ENCODE peak calls at places on chromosomes 4 and X, in ten cellular contexts. C is mammary epithelial cell, F is upper lobe of right lung, Q is right lobe of liver, Z is A549, I is uterus, L is astrocyte of the spinal cord, A is fibroblast of lung, N is transverse colon, K is thoracic aorta. J is an unnamed sample.

GRCh38 chrX:21873063-21873785 is 17.4 kb downstream of the YY2 start:
- DNase-seq in C (no peak), F (no peak), Q (no peak), Z (no peak), I (no peak), L (no peak), A (peak; percentile 26), N (no peak), K (no peak), J (no peak)

GRCh38 chr4:127586922-127587571 is 45.7 kb upstream of the INTU start:
- DNase-seq in C (peak; percentile 45), F (no peak), Q (no peak), Z (peak; percentile 29), I (no peak), L (peak; percentile 36), A (peak; percentile 51), N (no peak), K (no peak), J (peak; percentile 31)

GRCh38 chr4:146245899-146246298 is 31.6 kb downstream of the REELD1 start:
- DNase-seq in C (no peak), F (no peak), Q (no peak), Z (no peak), I (no peak), L (no peak), A (peak; percentile 53), N (no peak), K (no peak), J (no peak)

GRCh38 chr4:116400480-116400879 is 684.9 kb downstream of the TRAM1L1 start:
- DNase-seq in C (no peak), F (no peak), Q (no peak), Z (no peak), I (no peak), L (peak; percentile 12), A (peak; percentile 39), N (no peak), K (no peak), J (no peak)

GRCh38 chr4:96073446-96073845 is 233.6 kb downstream of the PDHA2 start:
- DNase-seq in C (peak; percentile 66), F (no peak), Q (no peak), Z (no peak), I (no peak), L (peak; percentile 43), A (peak; percentile 69), N (no peak), K (no peak), J (no peak)

GRCh38 chrX:107025538-107025937 is 25.5 kb upstream of the MORC4 start:
- DNase-seq in C (peak; percentile 6), F (no peak), Q (no peak), Z (peak; percentile 25), I (no peak), L (peak; percentile 14), A (peak; percentile 13), N (no peak), K (no peak), J (no peak)

GRCh38 chrX:33138677-33139249 is 72.6 kb downstream of the DMD start:
- DNase-seq in C (no peak), F (no peak), Q (no peak), Z (no peak), I (no peak), L (peak; percentile 15), A (no peak), N (no peak), K (no peak), J (no peak)

GRCh38 chrX:13279279-13280009 is 40.4 kb downstream of the ATXN3L start:
- DNase-seq in C (no peak), F (no peak), Q (no peak), Z (no peak), I (no peak), L (no peak), A (no peak), N (no peak), K (no peak), J (no peak)

GRCh38 chr4:139222215-139222614 is 45.2 kb upstream of the ELF2 start:
- DNase-seq in C (no peak), F (no peak), Q (no peak), Z (no peak), I (no peak), L (no peak), A (no peak), N (no peak), K (no peak), J (no peak)

GRCh38 chr4:139229534-139230039 is 50.4 kb downstream of the MGARP start:
- DNase-seq in C (peak; percentile 47), F (no peak), Q (no peak), Z (peak; percentile 29), I (no peak), L (peak; percentile 72), A (peak; percentile 43), N (no peak), K (no peak), J (peak; percentile 26)

GRCh38 chr4:139232751-139233150 is 47.3 kb downstream of the MGARP start:
- DNase-seq in C (no peak), F (no peak), Q (no peak), Z (no peak), I (no peak), L (no peak), A (no peak), N (no peak), K (no peak), J (no peak)

GRCh38 chr4:139223682-139224317 is 46.8 kb upstream of the ELF2 start:
- DNase-seq in C (peak; percentile 77), F (no peak), Q (no peak), Z (no peak), I (peak; percentile 35), L (peak; percentile 75), A (peak; percentile 80), N (no peak), K (no peak), J (peak; percentile 12)

GRCh38 chr4:139227729-139228404 is 50.8 kb upstream of the ELF2 start:
- DNase-seq in C (no peak), F (no peak), Q (no peak), Z (no peak), I (no peak), L (no peak), A (no peak), N (no peak), K (no peak), J (no peak)
- TF ChIP-seq CTCF in C (peak; percentile 22), F (no peak), Q (peak; percentile 33), Z (no peak), I (no peak), L (no peak), A (no peak), N (no peak), K (no peak), J (peak; percentile 23)

GRCh38 chrX:125096870-125097269 is 222.8 kb upstream of the TEX13C start:
- DNase-seq in C (no peak), F (no peak), Q (no peak), Z (no peak), I (no peak), L (no peak), A (no peak), N (no peak), K (no peak), J (no peak)

GRCh38 chrX:125096469-125096868 is 223.2 kb upstream of the TEX13C start:
- DNase-seq in C (no peak), F (no peak), Q (no peak), Z (no peak), I (no peak), L (no peak), A (no peak), N (no peak), K (no peak), J (no peak)

GRCh38 chrX:125103693-125104092 is 216.0 kb upstream of the TEX13C start:
- DNase-seq in C (no peak), F (peak; percentile 54), Q (no peak), Z (no peak), I (no peak), L (no peak), A (no peak), N (no peak), K (no peak), J (no peak)

GRCh38 chrX:125101971-125102750 is 217.5 kb upstream of the TEX13C start:
- DNase-seq in C (no peak), F (no peak), Q (no peak), Z (no peak), I (no peak), L (no peak), A (no peak), N (no peak), K (no peak), J (no peak)
- H3K4me3 ChIP-seq in C (no peak overlapping the region), F (no peak overlapping the region), Q (no peak overlapping the region), Z (no peak overlapping the region), I (no peak overlapping the region), L (no peak overlapping the region), A (no peak overlapping the region), N (no peak overlapping the region), K (no peak overlapping the region), J (no peak overlapping the region)

GRCh38 chrX:131747173-131747572 is 203.3 kb downstream of the OR13H1 start:
- DNase-seq in C (peak; percentile 81), F (no peak), Q (no peak), Z (peak; percentile 62), I (peak; percentile 76), L (peak; percentile 89), A (peak; percentile 79), N (peak; percentile 86), K (no peak), J (peak; percentile 39)

DNA sequence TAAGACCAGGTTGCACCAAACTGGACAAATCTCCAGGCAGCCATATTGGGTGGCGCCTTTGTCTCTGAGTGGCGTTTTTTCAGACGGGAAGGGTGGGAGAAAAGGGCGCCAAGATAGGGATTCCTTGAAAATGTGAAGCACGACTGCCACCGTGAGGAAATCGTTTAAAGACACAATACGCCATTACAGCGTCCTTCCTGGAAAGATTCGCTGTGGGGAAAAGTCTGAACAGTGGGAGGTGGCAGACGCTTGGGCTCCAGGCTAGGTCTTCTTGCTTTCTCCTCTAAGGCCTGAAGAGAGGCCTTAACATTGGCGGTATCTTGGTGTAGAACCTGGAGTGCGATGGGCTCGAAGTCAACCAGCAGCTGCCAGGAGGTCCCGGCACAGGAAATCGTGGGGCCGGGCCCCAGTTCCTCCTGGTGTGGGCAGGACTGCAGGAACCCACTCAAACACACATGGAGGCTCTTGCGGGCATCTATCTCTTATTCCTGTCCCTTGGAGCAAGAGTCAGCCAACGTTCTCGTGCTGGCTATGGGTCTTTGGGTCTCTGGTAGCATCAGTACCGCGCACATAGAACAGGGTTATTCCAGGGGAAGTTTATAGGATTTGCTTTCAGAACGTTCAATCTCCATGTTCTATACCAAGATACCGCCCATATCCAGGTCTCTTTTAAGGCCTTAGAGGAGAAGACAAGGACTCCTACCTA is 208.8 kb downstream of the OR13H1 start:
- DNase-seq in C (peak; percentile 77), F (no peak), Q (no peak), Z (no peak), I (peak; percentile 83), L (peak; percentile 88), A (peak; percentile 73), N (peak; percentile 89), K (no peak), J (peak; percentile 34)
- TF ChIP-seq CTCF in C (peak; percentile 27), F (no peak), Q (peak; percentile 37), Z (peak; percentile 50), I (peak; percentile 18), L (no peak), A (no peak), N (no peak), K (no peak), J (peak; percentile 25)

GRCh38 chrX:46698691-46699090 is 60.2 kb downstream of the SLC9A7 start:
- DNase-seq in C (peak; percentile 25), F (no peak), Q (no peak), Z (no peak), I (no peak), L (no peak), A (peak; percentile 62), N (no peak), K (no peak), J (no peak)

GRCh38 chrX:46707274-46707965 is 51.5 kb downstream of the SLC9A7 start:
- DNase-seq in C (no peak), F (no peak), Q (peak; percentile 65), Z (no peak), I (no peak), L (no peak), A (no peak), N (no peak), K (no peak), J (no peak)

GRCh38 chrX:46704767-46705386 is 54.0 kb downstream of the SLC9A7 start:
- DNase-seq in C (peak; percentile 66), F (no peak), Q (no peak), Z (no peak), I (no peak), L (peak; percentile 33), A (peak; percentile 78), N (no peak), K (no peak), J (no peak)

GRCh38 chrX:46703980-46704379 is 54.9 kb downstream of the SLC9A7 start:
- DNase-seq in C (no peak), F (no peak), Q (no peak), Z (no peak), I (no peak), L (no peak), A (peak; percentile 43), N (no peak), K (no peak), J (no peak)
- H3K4me3 ChIP-seq in C (no peak overlapping the region), F (no peak overlapping the region), Q (no peak overlapping the region), Z (no peak overlapping the region), I (no peak overlapping the region), L (no peak overlapping the region), A (no peak overlapping the region), N (no peak overlapping the region), K (no peak overlapping the region), J (no peak overlapping the region)

J was measured in retinal pigment epithelial cell.